ENCODE peak calls at places on chromosomes 12 and 14, in eight cellular contexts. One of them, this sample, is unnamed.

GRCh38 chr12:57621497-57622292 is 10.5 kb downstream of the ARHGEF25 start:
- DNase-seq in HFFc6: peak
- DNase-seq in foreskin fibroblast: no peak
- DNase-seq in sigmoid colon: peak
- DNase-seq in endothelial cell: peak
- DNase-seq in GM23338: peak
- DNase-seq in CD4-positive, alpha-beta T cell: peak
- DNase-seq in lower leg skin: no peak
- DNase-seq in this sample: peak

GRCh38 chr14:86038401-86038985 is 508.5 kb downstream of the FLRT2 start:
- DNase-seq in lower leg skin: no peak
- DNase-seq in foreskin fibroblast: peak
- DNase-seq in CD4-positive, alpha-beta T cell: peak
- DNase-seq in HFFc6: peak
- DNase-seq in sigmoid colon: no peak
- DNase-seq in endothelial cell: peak
- DNase-seq in GM23338: peak
- DNase-seq in this sample: no peak

GRCh38 chr12:114006482-114007425 is 40.6 kb upstream of the RBM19 start:
- DNase-seq in lower leg skin: no peak
- DNase-seq in sigmoid colon: no peak
- DNase-seq in GM23338: peak
- DNase-seq in endothelial cell: no peak
- DNase-seq in CD4-positive, alpha-beta T cell: no peak
- DNase-seq in foreskin fibroblast: no peak
- DNase-seq in HFFc6: no peak
- DNase-seq in this sample: no peak

GRCh38 chr12:95836630-95837239 is 22.0 kb upstream of the SNRPF start:
- DNase-seq in GM23338: no peak
- DNase-seq in foreskin fibroblast: peak
- DNase-seq in lower leg skin: no peak
- DNase-seq in endothelial cell: no peak
- DNase-seq in sigmoid colon: no peak
- DNase-seq in HFFc6: peak
- DNase-seq in CD4-positive, alpha-beta T cell: no peak
- DNase-seq in this sample: no peak

GRCh38 chr12:99658950-99659349 is 11.4 kb downstream of the GARIN6 start:
- DNase-seq in foreskin fibroblast: no peak
- DNase-seq in CD4-positive, alpha-beta T cell: no peak
- DNase-seq in HFFc6: no peak
- DNase-seq in endothelial cell: no peak
- DNase-seq in lower leg skin: no peak
- DNase-seq in sigmoid colon: no peak
- DNase-seq in GM23338: peak
- DNase-seq in this sample: no peak

GRCh38 chr12:58504539-58504938 is 415.8 kb downstream of the LRIG3 start:
- DNase-seq in foreskin fibroblast: peak
- DNase-seq in HFFc6: peak
- DNase-seq in endothelial cell: no peak
- DNase-seq in CD4-positive, alpha-beta T cell: no peak
- DNase-seq in GM23338: no peak
- DNase-seq in lower leg skin: no peak
- DNase-seq in sigmoid colon: no peak
- DNase-seq in this sample: no peak

GRCh38 chr14:68233385-68233784 is 413.8 kb downstream of the RAD51B start:
- DNase-seq in foreskin fibroblast: no peak
- DNase-seq in GM23338: no peak
- DNase-seq in lower leg skin: no peak
- DNase-seq in sigmoid colon: no peak
- DNase-seq in endothelial cell: no peak
- DNase-seq in HFFc6: no peak
- DNase-seq in CD4-positive, alpha-beta T cell: no peak
- DNase-seq in this sample: no peak

GRCh38 chr14:52876311-52876710 is 74.5 kb downstream of the FERMT2 start:
- DNase-seq in GM23338: peak
- DNase-seq in CD4-positive, alpha-beta T cell: no peak
- DNase-seq in sigmoid colon: no peak
- DNase-seq in endothelial cell: no peak
- DNase-seq in foreskin fibroblast: peak
- DNase-seq in HFFc6: peak
- DNase-seq in lower leg skin: no peak
- DNase-seq in this sample: no peak

GRCh38 chr12:64256166-64256800 is 34.2 kb upstream of the KICS2 start:
- DNase-seq in HFFc6: peak
- DNase-seq in CD4-positive, alpha-beta T cell: no peak
- DNase-seq in foreskin fibroblast: peak
- DNase-seq in endothelial cell: no peak
- DNase-seq in sigmoid colon: no peak
- DNase-seq in GM23338: peak
- DNase-seq in lower leg skin: no peak
- DNase-seq in this sample: no peak

GRCh38 chr14:71103662-71104484 is 196.6 kb downstream of the PCNX1 start:
- DNase-seq in GM23338: peak
- DNase-seq in HFFc6: peak
- DNase-seq in sigmoid colon: no peak
- DNase-seq in endothelial cell: peak
- DNase-seq in foreskin fibroblast: peak
- DNase-seq in lower leg skin: no peak
- DNase-seq in CD4-positive, alpha-beta T cell: no peak
- DNase-seq in this sample: no peak

GRCh38 chr12:62861157-62861535 is 73.8 kb downstream of the PPM1H start:
- DNase-seq in foreskin fibroblast: no peak
- DNase-seq in lower leg skin: no peak
- DNase-seq in HFFc6: no peak
- DNase-seq in CD4-positive, alpha-beta T cell: no peak
- DNase-seq in GM23338: no peak
- DNase-seq in sigmoid colon: no peak
- DNase-seq in endothelial cell: no peak
- DNase-seq in this sample: no peak

GRCh38 chr14:101623685-101624444 is 62.6 kb downstream of the DIO3 start:
- DNase-seq in GM23338: peak
- DNase-seq in HFFc6: no peak
- DNase-seq in CD4-positive, alpha-beta T cell: no peak
- DNase-seq in foreskin fibroblast: no peak
- DNase-seq in endothelial cell: no peak
- DNase-seq in lower leg skin: no peak
- DNase-seq in sigmoid colon: no peak
- DNase-seq in this sample: no peak

GRCh38 chr12:80058586-80058985 is 40.8 kb upstream of the OTOGL start:
- DNase-seq in CD4-positive, alpha-beta T cell: no peak
- DNase-seq in lower leg skin: no peak
- DNase-seq in sigmoid colon: no peak
- DNase-seq in endothelial cell: no peak
- DNase-seq in foreskin fibroblast: no peak
- DNase-seq in GM23338: no peak
- DNase-seq in HFFc6: no peak
- DNase-seq in this sample: no peak

GRCh38 chr12:77190022-77190421 is 124.7 kb upstream of the E2F7 start:
- DNase-seq in foreskin fibroblast: peak
- DNase-seq in GM23338: no peak
- DNase-seq in endothelial cell: no peak
- DNase-seq in lower leg skin: no peak
- DNase-seq in sigmoid colon: no peak
- DNase-seq in HFFc6: peak
- DNase-seq in CD4-positive, alpha-beta T cell: no peak
- DNase-seq in this sample: no peak

GRCh38 chr14:95460647-95461478 is 55.6 kb downstream of the SYNE3 start:
- DNase-seq in endothelial cell: peak
- DNase-seq in HFFc6: peak
- DNase-seq in GM23338: peak
- DNase-seq in foreskin fibroblast: peak
- DNase-seq in sigmoid colon: peak
- DNase-seq in lower leg skin: no peak
- DNase-seq in CD4-positive, alpha-beta T cell: no peak
- DNase-seq in this sample: no peak

GRCh38 chr12:1607940-1608782 is 13.8 kb upstream of the FBXL14 start:
- DNase-seq in endothelial cell: no peak
- DNase-seq in HFFc6: no peak
- DNase-seq in foreskin fibroblast: no peak
- DNase-seq in sigmoid colon: no peak
- DNase-seq in CD4-positive, alpha-beta T cell: no peak
- DNase-seq in lower leg skin: no peak
- DNase-seq in GM23338: no peak
- DNase-seq in this sample: no peak

DNA sequence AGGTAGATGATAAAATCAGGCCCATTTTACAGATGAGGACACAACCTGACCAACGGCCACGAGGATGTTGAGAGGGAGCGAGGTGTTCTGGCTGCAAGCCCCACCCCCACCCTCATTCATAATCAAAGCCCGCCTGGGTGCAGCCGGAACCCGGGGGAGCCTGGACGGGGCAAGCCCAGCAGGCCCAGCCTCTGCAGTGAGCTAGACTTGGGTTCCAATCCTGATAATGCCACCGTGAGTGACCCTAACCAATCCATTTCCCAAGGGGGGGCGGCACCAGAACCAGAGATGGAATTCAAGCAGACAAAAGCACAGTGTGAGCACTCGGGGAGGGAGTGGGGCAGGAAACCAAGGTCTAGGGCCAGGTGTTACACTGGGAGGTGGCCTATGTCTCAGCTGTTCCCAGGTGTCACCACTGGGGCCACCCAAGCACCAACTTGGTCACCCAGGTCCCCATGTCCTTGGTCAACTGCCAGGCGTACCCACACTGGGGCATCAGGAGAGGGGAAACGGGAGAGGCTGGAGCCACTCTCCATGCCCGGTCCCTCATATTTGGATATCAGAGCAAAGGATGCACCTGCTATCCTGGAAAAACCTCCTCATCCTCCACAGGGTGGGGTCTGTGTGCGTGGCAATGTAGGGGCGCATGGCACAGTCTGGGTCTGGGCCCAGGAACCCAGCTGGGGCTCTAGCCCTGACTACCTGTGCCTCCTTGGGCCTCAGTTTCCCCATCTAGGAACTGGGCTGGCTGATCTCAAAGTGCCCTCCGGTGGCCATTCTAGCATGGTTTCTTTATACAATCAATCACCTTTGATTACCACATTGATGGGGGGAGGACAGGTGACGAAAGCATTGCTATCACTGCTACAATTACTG is 58.4 kb downstream of the FAM222A start:
- DNase-seq in foreskin fibroblast: no peak
- DNase-seq in CD4-positive, alpha-beta T cell: no peak
- DNase-seq in sigmoid colon: peak
- DNase-seq in endothelial cell: no peak
- DNase-seq in HFFc6: no peak
- DNase-seq in GM23338: no peak
- DNase-seq in lower leg skin: no peak
- DNase-seq in this sample: peak
- TF ChIP-seq CTCF in foreskin fibroblast: no peak
- TF ChIP-seq CTCF in CD4-positive, alpha-beta T cell: no peak
- TF ChIP-seq CTCF in sigmoid colon: no peak
- TF ChIP-seq CTCF in endothelial cell: no peak
- TF ChIP-seq CTCF in HFFc6: peak
- TF ChIP-seq CTCF in GM23338: peak
- TF ChIP-seq CTCF in lower leg skin: no peak
- TF ChIP-seq CTCF in this sample: no peak

GRCh38 chr14:90741682-90741946 is 74.6 kb downstream of the TTC7B start:
- DNase-seq in foreskin fibroblast: no peak
- DNase-seq in lower leg skin: no peak
- DNase-seq in CD4-positive, alpha-beta T cell: no peak
- DNase-seq in GM23338: no peak
- DNase-seq in HFFc6: no peak
- DNase-seq in sigmoid colon: no peak
- DNase-seq in endothelial cell: no peak
- DNase-seq in this sample: no peak
- TF ChIP-seq CTCF in foreskin fibroblast: no peak
- TF ChIP-seq CTCF in lower leg skin: no peak
- TF ChIP-seq CTCF in CD4-positive, alpha-beta T cell: no peak
- TF ChIP-seq CTCF in GM23338: no peak
- TF ChIP-seq CTCF in HFFc6: no peak
- TF ChIP-seq CTCF in sigmoid colon: no peak
- TF ChIP-seq CTCF in endothelial cell: no peak
- TF ChIP-seq CTCF in this sample: no peak

GRCh38 chr12:132414634-132415340 is 75.2 kb upstream of the FBRSL1 start:
- DNase-seq in GM23338: peak
- DNase-seq in endothelial cell: peak
- DNase-seq in HFFc6: peak
- DNase-seq in sigmoid colon: peak
- DNase-seq in lower leg skin: peak
- DNase-seq in CD4-positive, alpha-beta T cell: peak
- DNase-seq in foreskin fibroblast: peak
- DNase-seq in this sample: peak

GRCh38 chr12:132411457-132411856 is 78.5 kb upstream of the FBRSL1 start:
- DNase-seq in lower leg skin: no peak
- DNase-seq in GM23338: no peak
- DNase-seq in HFFc6: no peak
- DNase-seq in endothelial cell: no peak
- DNase-seq in sigmoid colon: no peak
- DNase-seq in CD4-positive, alpha-beta T cell: no peak
- DNase-seq in foreskin fibroblast: no peak
- DNase-seq in this sample: no peak

GRCh38 chr12:132416121-132416673 is 73.8 kb upstream of the FBRSL1 start:
- DNase-seq in lower leg skin: no peak
- DNase-seq in CD4-positive, alpha-beta T cell: no peak
- DNase-seq in foreskin fibroblast: no peak
- DNase-seq in GM23338: no peak
- DNase-seq in sigmoid colon: no peak
- DNase-seq in endothelial cell: no peak
- DNase-seq in HFFc6: no peak
- DNase-seq in this sample: no peak

GRCh38 chr12:132415456-132416120 is 74.4 kb upstream of the FBRSL1 start:
- DNase-seq in foreskin fibroblast: no peak
- DNase-seq in GM23338: no peak
- DNase-seq in CD4-positive, alpha-beta T cell: no peak
- DNase-seq in HFFc6: no peak
- DNase-seq in endothelial cell: no peak
- DNase-seq in lower leg skin: no peak
- DNase-seq in sigmoid colon: no peak
- DNase-seq in this sample: no peak

GRCh38 chr12:132413931-132414588 is 75.9 kb upstream of the FBRSL1 start:
- DNase-seq in GM23338: peak
- DNase-seq in foreskin fibroblast: no peak
- DNase-seq in endothelial cell: peak
- DNase-seq in sigmoid colon: no peak
- DNase-seq in HFFc6: no peak
- DNase-seq in lower leg skin: no peak
- DNase-seq in CD4-positive, alpha-beta T cell: no peak
- DNase-seq in this sample: no peak
- TF ChIP-seq CTCF in GM23338: peak
- TF ChIP-seq CTCF in foreskin fibroblast: peak
- TF ChIP-seq CTCF in endothelial cell: peak
- TF ChIP-seq CTCF in sigmoid colon: peak
- TF ChIP-seq CTCF in HFFc6: peak
- TF ChIP-seq CTCF in lower leg skin: no peak
- TF ChIP-seq CTCF in CD4-positive, alpha-beta T cell: no peak
- TF ChIP-seq CTCF in this sample: no peak

DNA sequence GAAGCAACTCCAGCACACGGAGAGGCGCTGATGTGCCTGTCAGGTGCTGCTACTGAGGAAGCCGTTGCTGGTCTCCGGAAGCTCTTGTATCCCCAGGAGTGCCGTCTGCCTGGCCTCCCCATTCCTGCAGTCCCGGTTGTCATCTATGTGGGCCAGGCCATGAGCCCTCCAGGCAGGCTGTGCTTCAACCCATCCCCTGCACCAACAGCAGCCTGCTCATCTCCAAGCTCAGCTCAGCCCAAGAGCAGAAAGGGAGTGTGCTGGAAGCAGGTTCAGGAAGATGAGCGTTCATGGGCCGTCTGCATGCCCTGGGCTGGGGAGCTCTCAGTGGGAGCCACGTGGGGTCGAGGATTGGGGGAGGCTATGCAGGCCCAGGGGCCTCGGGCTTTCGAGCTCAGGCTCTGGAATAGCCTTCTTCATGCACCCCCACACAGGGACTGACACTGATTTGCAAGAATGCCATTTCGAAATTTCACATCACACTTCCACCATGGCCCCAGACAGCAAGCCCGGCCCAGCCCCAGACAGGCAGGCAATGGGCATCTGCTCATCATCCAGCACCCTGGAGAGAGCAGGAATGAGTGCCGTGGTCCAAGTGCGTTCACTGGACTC is 164.5 kb downstream of the KIF26A start:
- DNase-seq in foreskin fibroblast: no peak
- DNase-seq in lower leg skin: no peak
- DNase-seq in CD4-positive, alpha-beta T cell: no peak
- DNase-seq in HFFc6: no peak
- DNase-seq in GM23338: no peak
- DNase-seq in sigmoid colon: no peak
- DNase-seq in endothelial cell: no peak
- DNase-seq in this sample: no peak
- TF ChIP-seq CTCF in foreskin fibroblast: no peak
- TF ChIP-seq CTCF in lower leg skin: no peak
- TF ChIP-seq CTCF in CD4-positive, alpha-beta T cell: no peak
- TF ChIP-seq CTCF in HFFc6: no peak
- TF ChIP-seq CTCF in GM23338: no peak
- TF ChIP-seq CTCF in sigmoid colon: no peak
- TF ChIP-seq CTCF in endothelial cell: no peak
- TF ChIP-seq CTCF in this sample: no peak

This sample was measured in activated B cell treated with CpG ODN at 0.5 μM for 24 hours.